ENCODE peak calls at places on chromosomes 13 and 19, in nine cellular contexts. One of them, this sample, is unnamed.

GRCh38 chr13:37747071-37747612 is 122.4 kb downstream of the TRPC4 start:
- DNase-seq in stomach: no peak
- DNase-seq in GM23248: peak; percentile 67
- DNase-seq in upper lobe of right lung: no peak
- DNase-seq in SJSA1: peak; percentile 2
- DNase-seq in cardiac muscle cell: peak; percentile 85
- DNase-seq in PC-3: peak; percentile 86
- DNase-seq in HCT116: no peak
- DNase-seq in body of pancreas: no peak
- DNase-seq in this sample: no peak

GRCh38 chr13:20206836-20207235 is 14.1 kb upstream of the GJB2 start:
- DNase-seq in body of pancreas: no peak
- DNase-seq in SJSA1: no peak
- DNase-seq in GM23248: no peak
- DNase-seq in upper lobe of right lung: no peak
- DNase-seq in PC-3: no peak
- DNase-seq in cardiac muscle cell: no peak
- DNase-seq in HCT116: no peak
- DNase-seq in stomach: no peak
- DNase-seq in this sample: no peak

GRCh38 chr13:78881746-78882145 is 222.8 kb upstream of the OBI1 start:
- DNase-seq in HCT116: no peak
- DNase-seq in body of pancreas: no peak
- DNase-seq in PC-3: no peak
- DNase-seq in stomach: no peak
- DNase-seq in cardiac muscle cell: no peak
- DNase-seq in upper lobe of right lung: no peak
- DNase-seq in SJSA1: no peak
- DNase-seq in GM23248: no peak
- DNase-seq in this sample: no peak

GRCh38 chr13:22757530-22758120 is 423.2 kb upstream of the SGCG start:
- DNase-seq in GM23248: peak; percentile 41
- DNase-seq in HCT116: no peak
- DNase-seq in PC-3: peak; percentile 9
- DNase-seq in stomach: no peak
- DNase-seq in body of pancreas: no peak
- DNase-seq in cardiac muscle cell: peak; percentile 28
- DNase-seq in SJSA1: no peak
- DNase-seq in upper lobe of right lung: no peak
- DNase-seq in this sample: no peak

GRCh38 chr13:46831588-46832194 is 34.7 kb upstream of the ESD start:
- DNase-seq in body of pancreas: peak; percentile 11
- DNase-seq in upper lobe of right lung: no peak
- DNase-seq in SJSA1: peak; percentile 9
- DNase-seq in HCT116: peak; percentile 51
- DNase-seq in GM23248: peak; percentile 57
- DNase-seq in stomach: no peak
- DNase-seq in PC-3: peak; percentile 71
- DNase-seq in cardiac muscle cell: peak; percentile 71
- DNase-seq in this sample: no peak

GRCh38 chr13:47672982-47673670 is 327.9 kb downstream of the SUCLA2 start:
- DNase-seq in HCT116: no peak
- DNase-seq in SJSA1: no peak
- DNase-seq in upper lobe of right lung: no peak
- DNase-seq in stomach: no peak
- DNase-seq in GM23248: peak; percentile 94
- DNase-seq in PC-3: peak; percentile 2
- DNase-seq in body of pancreas: no peak
- DNase-seq in cardiac muscle cell: peak; percentile 97
- DNase-seq in this sample: no peak

GRCh38 chr13:107284168-107284567 is 716.2 kb upstream of the ARGLU1 start:
- DNase-seq in HCT116: no peak
- DNase-seq in SJSA1: peak; percentile 44
- DNase-seq in PC-3: peak; percentile 37
- DNase-seq in upper lobe of right lung: no peak
- DNase-seq in GM23248: peak; percentile 73
- DNase-seq in cardiac muscle cell: peak; percentile 21
- DNase-seq in body of pancreas: no peak
- DNase-seq in stomach: no peak
- DNase-seq in this sample: no peak

GRCh38 chr19:30049844-30050667 is 108.0 kb downstream of the URI1 start:
- DNase-seq in stomach: no peak
- DNase-seq in PC-3: no peak
- DNase-seq in GM23248: no peak
- DNase-seq in cardiac muscle cell: no peak
- DNase-seq in body of pancreas: no peak
- DNase-seq in upper lobe of right lung: no peak
- DNase-seq in SJSA1: no peak
- DNase-seq in HCT116: no peak
- DNase-seq in this sample: no peak

GRCh38 chr13:86020350-86021002 is 221.3 kb upstream of the SLITRK6 start:
- DNase-seq in PC-3: peak; percentile 25
- DNase-seq in cardiac muscle cell: peak; percentile 68
- DNase-seq in HCT116: no peak
- DNase-seq in SJSA1: no peak
- DNase-seq in upper lobe of right lung: no peak
- DNase-seq in body of pancreas: peak; percentile 1
- DNase-seq in stomach: no peak
- DNase-seq in GM23248: peak; percentile 1
- DNase-seq in this sample: no peak

GRCh38 chr13:44758595-44759221 is 182.6 kb upstream of the TSC22D1 start:
- DNase-seq in upper lobe of right lung: no peak
- DNase-seq in HCT116: no peak
- DNase-seq in cardiac muscle cell: peak; percentile 91
- DNase-seq in SJSA1: peak; percentile 81
- DNase-seq in PC-3: peak; percentile 88
- DNase-seq in body of pancreas: peak; percentile 41
- DNase-seq in GM23248: peak; percentile 91
- DNase-seq in stomach: no peak
- DNase-seq in this sample: no peak

GRCh38 chr19:41198559-41198958 is 5.5 kb downstream of the CYP2S1 start:
- DNase-seq in upper lobe of right lung: no peak
- DNase-seq in PC-3: no peak
- DNase-seq in GM23248: no peak
- DNase-seq in stomach: no peak
- DNase-seq in body of pancreas: no peak
- DNase-seq in SJSA1: no peak
- DNase-seq in cardiac muscle cell: no peak
- DNase-seq in HCT116: no peak
- DNase-seq in this sample: no peak

GRCh38 chr19:33702606-33703437 is 81.1 kb downstream of the CHST8 start:
- DNase-seq in HCT116: no peak
- DNase-seq in upper lobe of right lung: peak; percentile 57
- DNase-seq in body of pancreas: no peak
- DNase-seq in cardiac muscle cell: no peak
- DNase-seq in SJSA1: no peak
- DNase-seq in PC-3: no peak
- DNase-seq in stomach: no peak
- DNase-seq in GM23248: no peak
- DNase-seq in this sample: no peak

GRCh38 chr19:29566496-29567054 is 39.5 kb upstream of the POP4 start:
- DNase-seq in stomach: no peak
- DNase-seq in upper lobe of right lung: no peak
- DNase-seq in GM23248: no peak
- DNase-seq in SJSA1: no peak
- DNase-seq in cardiac muscle cell: no peak
- DNase-seq in PC-3: no peak
- DNase-seq in body of pancreas: no peak
- DNase-seq in HCT116: no peak
- DNase-seq in this sample: no peak

GRCh38 chr13:27137759-27138158 is 33.9 kb downstream of the USP12 start:
- DNase-seq in GM23248: no peak
- DNase-seq in cardiac muscle cell: no peak
- DNase-seq in upper lobe of right lung: no peak
- DNase-seq in SJSA1: no peak
- DNase-seq in HCT116: no peak
- DNase-seq in body of pancreas: no peak
- DNase-seq in PC-3: no peak
- DNase-seq in stomach: no peak
- DNase-seq in this sample: no peak

GRCh38 chr19:17721821-17722220 is 2.5 kb downstream of the MAP1S start:
- DNase-seq in SJSA1: no peak
- DNase-seq in stomach: no peak
- DNase-seq in upper lobe of right lung: peak; percentile 88
- DNase-seq in cardiac muscle cell: no peak
- DNase-seq in HCT116: no peak
- DNase-seq in body of pancreas: peak; percentile 59
- DNase-seq in PC-3: peak; percentile 19
- DNase-seq in GM23248: peak; percentile 95
- DNase-seq in this sample: no peak

GRCh38 chr19:6418562-6418932 is 6.1 kb downstream of the KHSRP start:
- DNase-seq in stomach: no peak
- DNase-seq in PC-3: no peak
- DNase-seq in body of pancreas: no peak
- DNase-seq in cardiac muscle cell: no peak
- DNase-seq in SJSA1: no peak
- DNase-seq in HCT116: no peak
- DNase-seq in GM23248: no peak
- DNase-seq in upper lobe of right lung: no peak
- DNase-seq in this sample: no peak
- H3K36me3 ChIP-seq in stomach: peaks cover 78% of the 10 kb centered on the region
- H3K36me3 ChIP-seq in PC-3: peaks cover 85% of the 10 kb centered on the region
- H3K36me3 ChIP-seq in body of pancreas: peaks cover 42% of the 10 kb centered on the region
- H3K36me3 ChIP-seq in cardiac muscle cell: peaks cover 66% of the 10 kb centered on the region
- H3K36me3 ChIP-seq in SJSA1: peaks cover 94% of the 10 kb centered on the region
- H3K36me3 ChIP-seq in HCT116: peaks cover 69% of the 10 kb centered on the region
- H3K36me3 ChIP-seq in GM23248: peaks cover 12% of the 10 kb centered on the region
- H3K36me3 ChIP-seq in upper lobe of right lung: peaks cover 86% of the 10 kb centered on the region
- H3K36me3 ChIP-seq in this sample: no peaks in the 10 kb centered on the region

GRCh38 chr13:111315347-111315995 is 5.0 kb upstream of the TEX29 start:
- DNase-seq in HCT116: no peak
- DNase-seq in PC-3: no peak
- DNase-seq in GM23248: no peak
- DNase-seq in SJSA1: peak; percentile 48
- DNase-seq in stomach: no peak
- DNase-seq in body of pancreas: no peak
- DNase-seq in cardiac muscle cell: peak; percentile 19
- DNase-seq in upper lobe of right lung: no peak
- DNase-seq in this sample: no peak
- H3K27me3 ChIP-seq in HCT116: no peaks in the 10 kb centered on the region
- H3K27me3 ChIP-seq in PC-3: no peaks in the 10 kb centered on the region
- H3K27me3 ChIP-seq in GM23248: no peaks in the 10 kb centered on the region
- H3K27me3 ChIP-seq in SJSA1: no peaks in the 10 kb centered on the region
- H3K27me3 ChIP-seq in stomach: no peaks in the 10 kb centered on the region
- H3K27me3 ChIP-seq in body of pancreas: no peaks in the 10 kb centered on the region
- H3K27me3 ChIP-seq in cardiac muscle cell: no peaks in the 10 kb centered on the region
- H3K27me3 ChIP-seq in upper lobe of right lung: no peaks in the 10 kb centered on the region
- H3K27me3 ChIP-seq in this sample: no peaks in the 10 kb centered on the region

GRCh38 chr13:110402301-110403069 is 95.4 kb downstream of the COL4A2 start:
- DNase-seq in SJSA1: no peak
- DNase-seq in stomach: no peak
- DNase-seq in PC-3: no peak
- DNase-seq in upper lobe of right lung: no peak
- DNase-seq in HCT116: no peak
- DNase-seq in cardiac muscle cell: no peak
- DNase-seq in body of pancreas: no peak
- DNase-seq in GM23248: no peak
- DNase-seq in this sample: no peak
- H3K4me1 ChIP-seq in SJSA1: peaks cover 92% of the 10 kb centered on the region
- H3K4me1 ChIP-seq in stomach: peaks cover 22% of the 10 kb centered on the region
- H3K4me1 ChIP-seq in PC-3: peaks cover 17% of the 10 kb centered on the region
- H3K4me1 ChIP-seq in upper lobe of right lung: peaks cover 30% of the 10 kb centered on the region
- H3K4me1 ChIP-seq in HCT116: no peaks in the 10 kb centered on the region
- H3K4me1 ChIP-seq in cardiac muscle cell: peaks cover 19% of the 10 kb centered on the region
- H3K4me1 ChIP-seq in body of pancreas: no peaks in the 10 kb centered on the region
- H3K4me1 ChIP-seq in GM23248: peaks cover 93% of the 10 kb centered on the region
- H3K4me1 ChIP-seq in this sample: no peaks in the 10 kb centered on the region

GRCh38 chr13:114002009-114002544 is 28.2 kb upstream of the C13orf46 start:
- DNase-seq in SJSA1: no peak
- DNase-seq in PC-3: no peak
- DNase-seq in body of pancreas: no peak
- DNase-seq in GM23248: no peak
- DNase-seq in stomach: peak; percentile 60
- DNase-seq in cardiac muscle cell: no peak
- DNase-seq in upper lobe of right lung: no peak
- DNase-seq in HCT116: no peak
- DNase-seq in this sample: no peak
- H3K36me3 ChIP-seq in SJSA1: peaks cover 26% of the 10 kb centered on the region
- H3K36me3 ChIP-seq in PC-3: no peaks in the 10 kb centered on the region
- H3K36me3 ChIP-seq in body of pancreas: no peaks in the 10 kb centered on the region
- H3K36me3 ChIP-seq in GM23248: no peaks in the 10 kb centered on the region
- H3K36me3 ChIP-seq in stomach: no peaks in the 10 kb centered on the region
- H3K36me3 ChIP-seq in cardiac muscle cell: no peaks in the 10 kb centered on the region
- H3K36me3 ChIP-seq in upper lobe of right lung: no peaks in the 10 kb centered on the region
- H3K36me3 ChIP-seq in HCT116: no peaks in the 10 kb centered on the region
- H3K36me3 ChIP-seq in this sample: no peaks in the 10 kb centered on the region

DNA sequence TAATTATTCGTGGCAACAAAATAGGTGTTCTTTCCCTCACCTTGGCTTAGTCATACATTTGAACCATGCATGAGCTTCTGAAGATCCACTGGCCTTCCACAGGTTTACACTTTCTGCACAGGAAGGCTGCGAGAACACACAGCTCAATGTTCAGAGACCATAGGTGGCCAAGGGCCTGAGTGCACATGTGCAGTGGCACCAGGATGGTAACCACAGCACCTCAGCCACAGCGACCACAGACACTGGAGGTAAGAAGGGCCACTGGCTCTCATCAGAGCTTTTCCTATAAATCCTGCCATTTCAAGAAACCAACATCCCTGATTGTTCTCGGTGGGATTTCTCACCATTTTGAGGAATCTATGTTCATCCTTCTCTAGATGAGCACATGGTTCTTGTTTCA is 1.6 kb downstream of the DCLK1 start:
- DNase-seq in body of pancreas: no peak
- DNase-seq in SJSA1: no peak
- DNase-seq in stomach: no peak
- DNase-seq in PC-3: no peak
- DNase-seq in upper lobe of right lung: no peak
- DNase-seq in GM23248: no peak
- DNase-seq in cardiac muscle cell: no peak
- DNase-seq in HCT116: no peak
- DNase-seq in this sample: no peak
- H3K27me3 ChIP-seq in body of pancreas: no peaks in the 10 kb centered on the region
- H3K27me3 ChIP-seq in SJSA1: peaks cover 14% of the 10 kb centered on the region
- H3K27me3 ChIP-seq in stomach: no peaks in the 10 kb centered on the region
- H3K27me3 ChIP-seq in PC-3: peaks cover 32% of the 10 kb centered on the region
- H3K27me3 ChIP-seq in upper lobe of right lung: peaks cover 20% of the 10 kb centered on the region
- H3K27me3 ChIP-seq in GM23248: peaks cover 58% of the 10 kb centered on the region
- H3K27me3 ChIP-seq in cardiac muscle cell: peaks cover 74% of the 10 kb centered on the region
- H3K27me3 ChIP-seq in HCT116: no peaks in the 10 kb centered on the region
- H3K27me3 ChIP-seq in this sample: no peaks in the 10 kb centered on the region

This sample was measured in Peyer's patch.